ENCODE peak calls at places on chromosomes 3 and 15, in ten cellular contexts. One of them, this sample, is unnamed.

GRCh38 chr15:57572463-57572862 is 19.2 kb upstream of the MYZAP start:
- DNase-seq in EH: no peak
- DNase-seq in activated CD8-positive, alpha-beta T cell treated with anti-CD3 and anti-CD28 coated beads for 36 hours: no peak
- DNase-seq in stimulated activated CD4-positive, alpha-beta T cell treated with anti-CD3 and anti-CD28 coated beads, Interleukin-1b, Interleukin-23, amount 100 ng/mL, for 24 hours: no peak
- DNase-seq in activated gamma-delta T cell treated with Interleukin-2 at 50 U/mL for 16 hours: no peak
- DNase-seq in CD8-positive, alpha-beta memory T cell: no peak
- DNase-seq in anterior cingulate cortex: no peak
- DNase-seq in activated CD4-positive, alpha-beta T cell treated with anti-CD3 and anti-CD28 coated beads, Interleukin-2, amount 50 U/mL, for 1 hour: no peak
- DNase-seq in AML-193: no peak
- DNase-seq in PC-3: no peak
- DNase-seq in this sample: no peak

GRCh38 chr3:77726509-77726908 is 686.6 kb downstream of the ROBO2 start:
- DNase-seq in EH: no peak
- DNase-seq in activated CD8-positive, alpha-beta T cell treated with anti-CD3 and anti-CD28 coated beads for 36 hours: no peak
- DNase-seq in stimulated activated CD4-positive, alpha-beta T cell treated with anti-CD3 and anti-CD28 coated beads, Interleukin-1b, Interleukin-23, amount 100 ng/mL, for 24 hours: no peak
- DNase-seq in activated gamma-delta T cell treated with Interleukin-2 at 50 U/mL for 16 hours: no peak
- DNase-seq in CD8-positive, alpha-beta memory T cell: no peak
- DNase-seq in anterior cingulate cortex: no peak
- DNase-seq in activated CD4-positive, alpha-beta T cell treated with anti-CD3 and anti-CD28 coated beads, Interleukin-2, amount 50 U/mL, for 1 hour: no peak
- DNase-seq in AML-193: no peak
- DNase-seq in PC-3: no peak
- DNase-seq in this sample: no peak

GRCh38 chr15:70357453-70357852 is 259.7 kb upstream of the TLE3 start:
- DNase-seq in EH: no peak
- DNase-seq in activated CD8-positive, alpha-beta T cell treated with anti-CD3 and anti-CD28 coated beads for 36 hours: no peak
- DNase-seq in stimulated activated CD4-positive, alpha-beta T cell treated with anti-CD3 and anti-CD28 coated beads, Interleukin-1b, Interleukin-23, amount 100 ng/mL, for 24 hours: no peak
- DNase-seq in activated gamma-delta T cell treated with Interleukin-2 at 50 U/mL for 16 hours: no peak
- DNase-seq in CD8-positive, alpha-beta memory T cell: no peak
- DNase-seq in anterior cingulate cortex: no peak
- DNase-seq in activated CD4-positive, alpha-beta T cell treated with anti-CD3 and anti-CD28 coated beads, Interleukin-2, amount 50 U/mL, for 1 hour: no peak
- DNase-seq in AML-193: no peak
- DNase-seq in PC-3: no peak
- DNase-seq in this sample: no peak

GRCh38 chr3:86988235-86988634 is 2.7 kb downstream of the VGLL3 start:
- DNase-seq in EH: peak
- DNase-seq in activated CD8-positive, alpha-beta T cell treated with anti-CD3 and anti-CD28 coated beads for 36 hours: no peak
- DNase-seq in stimulated activated CD4-positive, alpha-beta T cell treated with anti-CD3 and anti-CD28 coated beads, Interleukin-1b, Interleukin-23, amount 100 ng/mL, for 24 hours: no peak
- DNase-seq in activated gamma-delta T cell treated with Interleukin-2 at 50 U/mL for 16 hours: no peak
- DNase-seq in CD8-positive, alpha-beta memory T cell: no peak
- DNase-seq in anterior cingulate cortex: no peak
- DNase-seq in activated CD4-positive, alpha-beta T cell treated with anti-CD3 and anti-CD28 coated beads, Interleukin-2, amount 50 U/mL, for 1 hour: no peak
- DNase-seq in AML-193: no peak
- DNase-seq in PC-3: peak
- DNase-seq in this sample: no peak

GRCh38 chr3:182241777-182242556 is 530.2 kb downstream of the SOX2 start:
- DNase-seq in EH: no peak
- DNase-seq in activated CD8-positive, alpha-beta T cell treated with anti-CD3 and anti-CD28 coated beads for 36 hours: no peak
- DNase-seq in stimulated activated CD4-positive, alpha-beta T cell treated with anti-CD3 and anti-CD28 coated beads, Interleukin-1b, Interleukin-23, amount 100 ng/mL, for 24 hours: no peak
- DNase-seq in activated gamma-delta T cell treated with Interleukin-2 at 50 U/mL for 16 hours: no peak
- DNase-seq in CD8-positive, alpha-beta memory T cell: no peak
- DNase-seq in anterior cingulate cortex: peak
- DNase-seq in activated CD4-positive, alpha-beta T cell treated with anti-CD3 and anti-CD28 coated beads, Interleukin-2, amount 50 U/mL, for 1 hour: no peak
- DNase-seq in AML-193: no peak
- DNase-seq in PC-3: no peak
- DNase-seq in this sample: no peak

GRCh38 chr3:14440531-14441239 is 38.3 kb downstream of the SLC6A6 start:
- DNase-seq in EH: peak
- DNase-seq in activated CD8-positive, alpha-beta T cell treated with anti-CD3 and anti-CD28 coated beads for 36 hours: no peak
- DNase-seq in stimulated activated CD4-positive, alpha-beta T cell treated with anti-CD3 and anti-CD28 coated beads, Interleukin-1b, Interleukin-23, amount 100 ng/mL, for 24 hours: no peak
- DNase-seq in activated gamma-delta T cell treated with Interleukin-2 at 50 U/mL for 16 hours: no peak
- DNase-seq in CD8-positive, alpha-beta memory T cell: no peak
- DNase-seq in anterior cingulate cortex: no peak
- DNase-seq in activated CD4-positive, alpha-beta T cell treated with anti-CD3 and anti-CD28 coated beads, Interleukin-2, amount 50 U/mL, for 1 hour: no peak
- DNase-seq in AML-193: no peak
- DNase-seq in PC-3: peak
- DNase-seq in this sample: peak

GRCh38 chr3:11211531-11212300 is 57.4 kb downstream of the HRH1 start:
- DNase-seq in EH: peak
- DNase-seq in activated CD8-positive, alpha-beta T cell treated with anti-CD3 and anti-CD28 coated beads for 36 hours: no peak
- DNase-seq in stimulated activated CD4-positive, alpha-beta T cell treated with anti-CD3 and anti-CD28 coated beads, Interleukin-1b, Interleukin-23, amount 100 ng/mL, for 24 hours: no peak
- DNase-seq in activated gamma-delta T cell treated with Interleukin-2 at 50 U/mL for 16 hours: no peak
- DNase-seq in CD8-positive, alpha-beta memory T cell: no peak
- DNase-seq in anterior cingulate cortex: no peak
- DNase-seq in activated CD4-positive, alpha-beta T cell treated with anti-CD3 and anti-CD28 coated beads, Interleukin-2, amount 50 U/mL, for 1 hour: no peak
- DNase-seq in AML-193: no peak
- DNase-seq in PC-3: no peak
- DNase-seq in this sample: no peak

GRCh38 chr3:161050929-161051328 is 54.2 kb downstream of the B3GALNT1 start:
- DNase-seq in EH: no peak
- DNase-seq in activated CD8-positive, alpha-beta T cell treated with anti-CD3 and anti-CD28 coated beads for 36 hours: no peak
- DNase-seq in stimulated activated CD4-positive, alpha-beta T cell treated with anti-CD3 and anti-CD28 coated beads, Interleukin-1b, Interleukin-23, amount 100 ng/mL, for 24 hours: no peak
- DNase-seq in activated gamma-delta T cell treated with Interleukin-2 at 50 U/mL for 16 hours: no peak
- DNase-seq in CD8-positive, alpha-beta memory T cell: no peak
- DNase-seq in anterior cingulate cortex: no peak
- DNase-seq in activated CD4-positive, alpha-beta T cell treated with anti-CD3 and anti-CD28 coated beads, Interleukin-2, amount 50 U/mL, for 1 hour: no peak
- DNase-seq in AML-193: no peak
- DNase-seq in PC-3: no peak
- DNase-seq in this sample: no peak

GRCh38 chr3:167166012-167166411 is 214.1 kb downstream of the ZBBX start:
- DNase-seq in EH: no peak
- DNase-seq in activated CD8-positive, alpha-beta T cell treated with anti-CD3 and anti-CD28 coated beads for 36 hours: no peak
- DNase-seq in stimulated activated CD4-positive, alpha-beta T cell treated with anti-CD3 and anti-CD28 coated beads, Interleukin-1b, Interleukin-23, amount 100 ng/mL, for 24 hours: no peak
- DNase-seq in activated gamma-delta T cell treated with Interleukin-2 at 50 U/mL for 16 hours: no peak
- DNase-seq in CD8-positive, alpha-beta memory T cell: no peak
- DNase-seq in anterior cingulate cortex: no peak
- DNase-seq in activated CD4-positive, alpha-beta T cell treated with anti-CD3 and anti-CD28 coated beads, Interleukin-2, amount 50 U/mL, for 1 hour: no peak
- DNase-seq in AML-193: no peak
- DNase-seq in PC-3: no peak
- DNase-seq in this sample: no peak